ENCODE peak calls at places on chromosome 13, in ten cellular contexts. D, G, E, F, O, I, S, R, W and N are unnamed samples.

GRCh38 chr13:100203696-100204367 is 114.9 kb downstream of the PCCA start:
- DNase-seq in D (no peak), G (no peak), E (no peak), F (no peak), O (no peak), I (no peak), S (no peak), R (no peak), W (no peak), N (no peak)

GRCh38 chr13:35496761-35497386 is 20.4 kb upstream of the MAB21L1 start:
- DNase-seq in D (no peak), G (no peak), E (no peak), F (no peak), O (no peak), I (no peak), S (no peak), R (no peak), W (no peak), N (no peak)

GRCh38 chr13:111036665-111037064 is 78.4 kb upstream of the ARHGEF7 start:
- DNase-seq in D (no peak), G (no peak), E (no peak), F (no peak), O (no peak), I (no peak), S (no peak), R (no peak), W (no peak), N (no peak)

GRCh38 chr13:42875448-42876269 is 94.3 kb downstream of the FAM216B start:
- DNase-seq in D (no peak), G (no peak), E (no peak), F (no peak), O (no peak), I (no peak), S (no peak), R (peak; percentile 7), W (peak; percentile 86), N (no peak)

GRCh38 chr13:92122454-92122853 is 724.0 kb downstream of the GPC5 start:
- DNase-seq in D (no peak), G (no peak), E (no peak), F (no peak), O (no peak), I (no peak), S (no peak), R (no peak), W (no peak), N (no peak)

GRCh38 chr13:111929036-111929616 is 137.8 kb upstream of the SOX1 start:
- DNase-seq in D (peak; percentile 48), G (no peak), E (no peak), F (no peak), O (no peak), I (no peak), S (no peak), R (no peak), W (no peak), N (peak; percentile 49)

GRCh38 chr13:56902276-56902675 is 238.4 kb upstream of the PRR20A start:
- DNase-seq in D (peak; percentile 60), G (no peak), E (no peak), F (no peak), O (no peak), I (no peak), S (no peak), R (no peak), W (no peak), N (no peak)

GRCh38 chr13:43432948-43433347 is 353.8 kb downstream of the ENOX1 start:
- DNase-seq in D (no peak), G (no peak), E (no peak), F (no peak), O (no peak), I (no peak), S (no peak), R (no peak), W (no peak), N (no peak)

GRCh38 chr13:91534996-91535395 is 136.6 kb downstream of the GPC5 start:
- DNase-seq in D (no peak), G (no peak), E (no peak), F (no peak), O (no peak), I (no peak), S (no peak), R (no peak), W (no peak), N (no peak)

GRCh38 chr13:105272660-105273631 is 1262.5 kb downstream of the EFNB2 start:
- DNase-seq in D (peak; percentile 61), G (no peak), E (no peak), F (no peak), O (no peak), I (no peak), S (no peak), R (no peak), W (no peak), N (no peak)

GRCh38 chr13:97753942-97754670 is 199.4 kb upstream of the IPO5 start:
- DNase-seq in D (no peak), G (no peak), E (no peak), F (no peak), O (no peak), I (no peak), S (no peak), R (no peak), W (no peak), N (no peak)

GRCh38 chr13:21663197-21663596 is 7.7 kb upstream of the FGF9 start:
- DNase-seq in D (no peak), G (no peak), E (no peak), F (no peak), O (no peak), I (no peak), S (no peak), R (no peak), W (no peak), N (no peak)

GRCh38 chr13:67273001-67273400 is 42.9 kb upstream of the PCDH9 start:
- DNase-seq in D (no peak), G (no peak), E (no peak), F (no peak), O (no peak), I (no peak), S (no peak), R (no peak), W (no peak), N (no peak)

GRCh38 chr13:111046590-111047141 is 68.4 kb upstream of the ARHGEF7 start:
- DNase-seq in D (no peak), G (no peak), E (no peak), F (peak; percentile 59), O (peak; percentile 36), I (no peak), S (no peak), R (no peak), W (no peak), N (peak; percentile 85)

DNA sequence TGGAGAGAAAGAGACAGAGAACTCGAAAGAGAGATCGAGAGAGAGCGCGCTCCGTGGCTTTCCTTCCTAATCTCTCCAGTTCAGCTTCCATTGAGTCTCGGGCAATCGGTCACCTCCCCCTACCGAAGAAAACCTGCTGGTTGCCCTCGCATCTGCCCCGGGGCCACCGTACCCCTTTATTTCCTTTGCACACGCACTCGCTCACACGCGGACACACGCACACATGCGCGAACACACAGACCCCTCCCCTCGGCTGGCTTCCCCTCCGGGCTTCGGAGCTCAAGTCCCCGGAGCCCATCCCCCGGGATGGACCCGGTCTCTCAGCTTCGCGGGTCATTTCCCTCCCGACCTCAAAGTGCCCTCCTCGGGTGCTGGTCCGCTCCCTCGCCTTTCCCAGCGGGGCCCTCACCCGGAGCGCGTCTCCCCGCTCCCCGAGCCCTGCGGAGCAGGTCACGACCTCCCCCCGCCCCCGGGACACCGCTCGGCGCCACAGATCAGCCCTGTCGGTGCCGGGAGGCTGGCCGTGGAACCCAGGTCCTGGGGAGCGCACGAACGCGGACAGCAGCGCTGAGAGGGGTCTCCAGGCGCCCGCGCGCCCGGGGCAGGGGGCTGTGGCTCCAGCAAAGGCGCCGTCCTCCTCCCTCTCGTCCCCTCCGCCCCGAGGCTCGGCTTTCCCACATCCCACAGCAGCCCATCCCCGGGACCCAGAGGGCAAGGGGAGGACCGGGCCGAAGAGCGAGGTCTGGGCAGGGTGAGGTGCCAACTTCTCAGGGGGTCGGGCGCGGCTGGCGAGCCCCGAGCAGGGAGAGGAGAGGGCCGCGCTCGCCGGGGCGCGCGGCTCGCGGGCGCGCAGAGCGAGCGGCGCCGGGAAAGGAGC is 1.8 kb downstream of the DACH1 start:
- DNase-seq in D (peak; percentile 85), G (no peak), E (no peak), F (peak; percentile 45), O (no peak), I (no peak), S (no peak), R (peak; percentile 17), W (peak; percentile 22), N (peak; percentile 83)
- TF ChIP-seq POLR2A in D (no peak), G (no peak), E (no peak), F (no peak), O (no peak), I (no peak), S (no peak), R (no peak), W (no peak), N (no peak)

GRCh38 chr13:114119196-114119595 is 13.2 kb downstream of the RASA3 start:
- DNase-seq in D (no peak), G (no peak), E (peak; percentile 37), F (peak; percentile 59), O (no peak), I (no peak), S (no peak), R (peak; percentile 36), W (no peak), N (no peak)
- TF ChIP-seq POLR2A in D (no peak), G (no peak), E (no peak), F (no peak), O (no peak), I (no peak), S (no peak), R (peak; percentile 2), W (no peak), N (no peak)

GRCh38 chr13:46553886-46554855 is 1.2 kb downstream of the LRCH1 start:
- DNase-seq in D (peak; percentile 93), G (peak; percentile 63), E (peak; percentile 49), F (peak; percentile 73), O (no peak), I (peak; percentile 14), S (peak; percentile 55), R (peak; percentile 71), W (peak; percentile 81), N (peak; percentile 58)
- TF ChIP-seq POLR2A in D (no peak), G (no peak), E (no peak), F (no peak), O (peak; percentile 90), I (no peak), S (peak; percentile 52), R (peak; percentile 64), W (no peak), N (no peak)

DNA sequence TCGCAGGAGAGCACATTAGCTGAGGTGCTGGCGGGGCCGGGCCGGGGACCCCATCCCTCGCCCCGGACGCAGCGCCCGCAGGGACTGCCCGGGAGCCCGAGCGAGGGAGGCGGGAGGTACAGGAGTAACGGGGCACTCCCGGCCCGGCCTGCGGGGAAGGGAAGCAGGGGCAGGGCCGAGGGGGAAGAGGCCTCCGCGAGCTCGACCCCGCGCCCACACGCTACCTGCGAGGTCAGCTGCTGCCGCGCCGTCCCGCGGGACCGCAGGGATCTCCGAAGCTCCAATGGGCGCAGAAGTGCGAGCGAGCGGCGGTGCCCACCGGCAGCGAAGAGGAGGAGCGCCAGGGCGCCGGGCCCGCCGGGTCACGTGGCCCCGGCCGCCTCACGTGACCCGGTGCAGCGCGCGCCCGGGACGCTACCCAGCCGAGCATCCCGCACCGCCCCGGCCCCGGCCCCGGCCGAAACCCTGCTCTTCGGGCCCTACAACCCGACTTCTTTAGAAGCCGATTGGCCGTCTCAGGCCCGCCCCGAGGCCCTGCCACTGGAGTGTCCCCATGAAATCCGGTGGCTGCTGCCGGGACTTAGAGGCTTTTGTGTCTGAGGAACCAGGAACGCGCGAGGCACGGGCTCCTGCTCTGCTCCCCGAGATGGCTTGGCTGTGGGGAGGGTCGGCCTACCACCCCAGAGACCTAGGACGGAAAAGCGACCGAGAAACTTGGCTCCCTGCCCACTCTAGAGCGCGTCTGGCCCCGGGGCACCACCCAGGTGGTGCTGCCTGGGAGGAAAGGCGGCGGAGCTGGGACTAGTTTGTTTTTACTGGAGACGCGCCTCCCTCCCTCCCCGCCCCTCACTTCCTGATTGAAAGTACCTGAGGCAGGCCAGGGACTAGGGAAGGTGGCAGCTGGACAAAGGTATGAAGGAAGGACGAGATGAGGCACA is at the start of gene RCBTB1:
- DNase-seq in D (peak; percentile 93), G (peak; percentile 66), E (peak; percentile 69), F (peak; percentile 67), O (no peak), I (no peak), S (peak; percentile 96), R (peak; percentile 84), W (peak; percentile 73), N (peak; percentile 49)
- TF ChIP-seq POLR2A in D (no peak), G (no peak), E (peak; percentile 61), F (peak; percentile 53), O (peak; percentile 81), I (peak; percentile 38), S (peak; percentile 62), R (peak; percentile 77), W (no peak), N (no peak)